ENCODE peak calls at places on chromosomes 1 and 21, in six cellular contexts. One of them, this sample, is unnamed.

GRCh38 chr21:33828083-33828482 is 87.5 kb downstream of the ATP5PO start:
- DNase-seq in neuronal stem cell: no peak
- DNase-seq in AG04450: no peak
- DNase-seq in brain microvascular endothelial cell: no peak
- DNase-seq in tibial artery: no peak
- DNase-seq in adrenal gland: no peak
- DNase-seq in this sample: no peak

GRCh38 chr21:35399002-35399401 is 349.9 kb upstream of the RUNX1 start:
- DNase-seq in neuronal stem cell: no peak
- DNase-seq in AG04450: no peak
- DNase-seq in brain microvascular endothelial cell: no peak
- DNase-seq in tibial artery: no peak
- DNase-seq in adrenal gland: no peak
- DNase-seq in this sample: no peak

GRCh38 chr1:16250547-16251251 is 13.7 kb upstream of the CPLANE2 start:
- DNase-seq in neuronal stem cell: no peak
- DNase-seq in AG04450: no peak
- DNase-seq in brain microvascular endothelial cell: no peak
- DNase-seq in tibial artery: peak; percentile 74
- DNase-seq in adrenal gland: no peak
- DNase-seq in this sample: no peak

GRCh38 chr1:92483442-92484170 is 3.1 kb downstream of the GFI1 start:
- DNase-seq in neuronal stem cell: peak; percentile 44
- DNase-seq in AG04450: no peak
- DNase-seq in brain microvascular endothelial cell: no peak
- DNase-seq in tibial artery: no peak
- DNase-seq in adrenal gland: no peak
- DNase-seq in this sample: no peak

GRCh38 chr21:34702341-34702807 is 33.6 kb downstream of the CLIC6 start:
- DNase-seq in neuronal stem cell: no peak
- DNase-seq in AG04450: peak; percentile 90
- DNase-seq in brain microvascular endothelial cell: peak; percentile 43
- DNase-seq in tibial artery: peak; percentile 83
- DNase-seq in adrenal gland: no peak
- DNase-seq in this sample: no peak

GRCh38 chr1:70685300-70686286 is 274.5 kb downstream of the CTH start:
- DNase-seq in neuronal stem cell: peak; percentile 49
- DNase-seq in AG04450: peak; percentile 4
- DNase-seq in brain microvascular endothelial cell: peak; percentile 39
- DNase-seq in tibial artery: peak; percentile 82
- DNase-seq in adrenal gland: peak; percentile 60
- DNase-seq in this sample: no peak

GRCh38 chr1:228379165-228379460 is 27.5 kb downstream of the TRIM11 start:
- DNase-seq in neuronal stem cell: peak; percentile 8
- DNase-seq in AG04450: no peak
- DNase-seq in brain microvascular endothelial cell: peak; percentile 7
- DNase-seq in tibial artery: peak; percentile 67
- DNase-seq in adrenal gland: no peak
- DNase-seq in this sample: no peak

GRCh38 chr1:202172015-202172355 is 11.6 kb upstream of the PTPN7 start:
- DNase-seq in neuronal stem cell: no peak
- DNase-seq in AG04450: no peak
- DNase-seq in brain microvascular endothelial cell: no peak
- DNase-seq in tibial artery: no peak
- DNase-seq in adrenal gland: no peak
- DNase-seq in this sample: no peak

GRCh38 chr1:208187499-208188041 is 56.6 kb downstream of the PLXNA2 start:
- DNase-seq in neuronal stem cell: no peak
- DNase-seq in AG04450: no peak
- DNase-seq in brain microvascular endothelial cell: no peak
- DNase-seq in tibial artery: no peak
- DNase-seq in adrenal gland: no peak
- DNase-seq in this sample: no peak

GRCh38 chr1:247156787-247157232 is 15.0 kb downstream of the ZNF124 start:
- DNase-seq in neuronal stem cell: no peak
- DNase-seq in AG04450: no peak
- DNase-seq in brain microvascular endothelial cell: no peak
- DNase-seq in tibial artery: no peak
- DNase-seq in adrenal gland: no peak
- DNase-seq in this sample: no peak

GRCh38 chr1:1318131-1318652 is 6.3 kb downstream of the INTS11 start:
- DNase-seq in neuronal stem cell: no peak
- DNase-seq in AG04450: peak; percentile 83
- DNase-seq in brain microvascular endothelial cell: peak; percentile 95
- DNase-seq in tibial artery: peak; percentile 94
- DNase-seq in adrenal gland: peak; percentile 80
- DNase-seq in this sample: no peak

GRCh38 chr1:60503216-60503615 is 429.6 kb upstream of the C1orf87 start:
- DNase-seq in neuronal stem cell: no peak
- DNase-seq in AG04450: no peak
- DNase-seq in brain microvascular endothelial cell: no peak
- DNase-seq in tibial artery: no peak
- DNase-seq in adrenal gland: no peak
- DNase-seq in this sample: no peak

GRCh38 chr1:199743227-199743626 is 284.3 kb upstream of the NR5A2 start:
- DNase-seq in neuronal stem cell: no peak
- DNase-seq in AG04450: no peak
- DNase-seq in brain microvascular endothelial cell: no peak
- DNase-seq in tibial artery: no peak
- DNase-seq in adrenal gland: no peak
- DNase-seq in this sample: no peak

GRCh38 chr21:36320421-36321324 is 676 bp downstream of the MORC3 start:
- DNase-seq in neuronal stem cell: peak; percentile 61
- DNase-seq in AG04450: peak; percentile 21
- DNase-seq in brain microvascular endothelial cell: peak; percentile 59
- DNase-seq in tibial artery: peak; percentile 86
- DNase-seq in adrenal gland: peak; percentile 78
- DNase-seq in this sample: peak; percentile 48

GRCh38 chr1:166390406-166390805 is 223.6 kb upstream of the FAM78B start:
- DNase-seq in neuronal stem cell: no peak
- DNase-seq in AG04450: no peak
- DNase-seq in brain microvascular endothelial cell: no peak
- DNase-seq in tibial artery: no peak
- DNase-seq in adrenal gland: no peak
- DNase-seq in this sample: no peak

GRCh38 chr1:116207126-116207735 is 96.0 kb downstream of the MAB21L3 start:
- DNase-seq in neuronal stem cell: no peak
- DNase-seq in AG04450: no peak
- DNase-seq in brain microvascular endothelial cell: no peak
- DNase-seq in tibial artery: no peak
- DNase-seq in adrenal gland: no peak
- DNase-seq in this sample: no peak

GRCh38 chr1:182568647-182569284 is 20.3 kb downstream of the RNASEL start:
- DNase-seq in neuronal stem cell: no peak
- DNase-seq in AG04450: no peak
- DNase-seq in brain microvascular endothelial cell: no peak
- DNase-seq in tibial artery: no peak
- DNase-seq in adrenal gland: no peak
- DNase-seq in this sample: no peak

GRCh38 chr1:90074555-90075315 is 79.8 kb downstream of the ZNF326 start:
- DNase-seq in neuronal stem cell: no peak
- DNase-seq in AG04450: no peak
- DNase-seq in brain microvascular endothelial cell: no peak
- DNase-seq in tibial artery: no peak
- DNase-seq in adrenal gland: no peak
- DNase-seq in this sample: no peak

GRCh38 chr1:32742956-32743355 is 40.4 kb upstream of the SYNC start:
- DNase-seq in neuronal stem cell: no peak
- DNase-seq in AG04450: no peak
- DNase-seq in brain microvascular endothelial cell: no peak
- DNase-seq in tibial artery: no peak
- DNase-seq in adrenal gland: no peak
- DNase-seq in this sample: no peak

GRCh38 chr1:81799939-81800740 is 594 bp upstream of the ADGRL2 start:
- DNase-seq in neuronal stem cell: peak; percentile 90
- DNase-seq in AG04450: peak; percentile 24
- DNase-seq in brain microvascular endothelial cell: peak; percentile 64
- DNase-seq in tibial artery: peak; percentile 77
- DNase-seq in adrenal gland: peak; percentile 58
- DNase-seq in this sample: no peak

DNA sequence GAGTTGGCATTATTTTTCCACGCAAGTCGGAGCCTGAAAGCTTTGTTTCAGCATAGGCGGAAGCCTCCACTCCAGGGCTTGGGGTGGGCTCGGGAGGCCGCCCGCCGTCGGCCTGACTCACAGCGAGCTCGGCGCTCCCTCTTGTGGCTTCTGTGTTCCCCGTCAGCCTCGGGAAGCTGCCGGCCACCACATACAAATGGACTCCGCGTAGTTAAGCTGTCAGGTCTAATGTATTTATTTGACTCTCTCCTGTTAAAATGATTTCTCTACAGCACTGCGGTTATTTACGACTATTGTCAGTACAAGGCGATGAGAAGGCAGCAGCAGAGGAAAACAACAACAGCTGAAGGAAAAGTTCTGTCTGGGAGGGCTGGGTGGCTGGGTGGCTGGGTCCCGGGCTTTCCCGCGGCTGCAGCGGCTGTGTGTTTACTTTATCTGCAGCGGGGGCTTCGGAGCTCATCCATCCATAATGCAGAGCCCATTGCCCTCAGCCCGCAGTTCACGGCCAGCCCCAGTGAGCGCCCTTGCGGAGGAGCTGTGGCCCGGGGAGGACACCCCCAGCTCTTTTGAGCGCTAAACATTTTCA is 375.7 kb upstream of the CAMK1G start:
- DNase-seq in neuronal stem cell: peak; percentile 69
- DNase-seq in AG04450: peak; percentile 15
- DNase-seq in brain microvascular endothelial cell: peak; percentile 66
- DNase-seq in tibial artery: no peak
- DNase-seq in adrenal gland: peak; percentile 58
- DNase-seq in this sample: no peak
- H3K4me3 ChIP-seq in neuronal stem cell: no peak overlapping the region
- H3K4me3 ChIP-seq in AG04450: peak overlapping the region; percentile 28
- H3K4me3 ChIP-seq in brain microvascular endothelial cell: peak overlapping the region; percentile 44
- H3K4me3 ChIP-seq in tibial artery: peak overlapping the region; percentile 43
- H3K4me3 ChIP-seq in adrenal gland: peak overlapping the region; percentile 11
- H3K4me3 ChIP-seq in this sample: peak overlapping the region; percentile 58

GRCh38 chr1:9422321-9422720 is 116.9 kb upstream of the SLC25A33 start:
- DNase-seq in neuronal stem cell: no peak
- DNase-seq in AG04450: no peak
- DNase-seq in brain microvascular endothelial cell: no peak
- DNase-seq in tibial artery: no peak
- DNase-seq in adrenal gland: no peak
- DNase-seq in this sample: no peak
- H3K4me3 ChIP-seq in neuronal stem cell: no peak overlapping the region
- H3K4me3 ChIP-seq in AG04450: no peak overlapping the region
- H3K4me3 ChIP-seq in brain microvascular endothelial cell: no peak overlapping the region
- H3K4me3 ChIP-seq in tibial artery: no peak overlapping the region
- H3K4me3 ChIP-seq in adrenal gland: no peak overlapping the region
- H3K4me3 ChIP-seq in this sample: no peak overlapping the region

GRCh38 chr21:37660709-37661108 is 255.5 kb downstream of the KCNJ6 start:
- DNase-seq in neuronal stem cell: no peak
- DNase-seq in AG04450: no peak
- DNase-seq in brain microvascular endothelial cell: no peak
- DNase-seq in tibial artery: no peak
- DNase-seq in adrenal gland: no peak
- DNase-seq in this sample: no peak

GRCh38 chr21:37659874-37660273 is 256.4 kb downstream of the KCNJ6 start:
- DNase-seq in neuronal stem cell: no peak
- DNase-seq in AG04450: no peak
- DNase-seq in brain microvascular endothelial cell: no peak
- DNase-seq in tibial artery: no peak
- DNase-seq in adrenal gland: no peak
- DNase-seq in this sample: no peak

GRCh38 chr21:37656899-37657298 is 259.4 kb downstream of the KCNJ6 start:
- DNase-seq in neuronal stem cell: no peak
- DNase-seq in AG04450: no peak
- DNase-seq in brain microvascular endothelial cell: no peak
- DNase-seq in tibial artery: no peak
- DNase-seq in adrenal gland: no peak
- DNase-seq in this sample: no peak

GRCh38 chr21:37658994-37659458 is 257.2 kb downstream of the KCNJ6 start:
- DNase-seq in neuronal stem cell: no peak
- DNase-seq in AG04450: peak; percentile 21
- DNase-seq in brain microvascular endothelial cell: peak; percentile 69
- DNase-seq in tibial artery: no peak
- DNase-seq in adrenal gland: no peak
- DNase-seq in this sample: no peak

GRCh38 chr21:37658121-37658993 is 257.9 kb downstream of the KCNJ6 start:
- DNase-seq in neuronal stem cell: no peak
- DNase-seq in AG04450: no peak
- DNase-seq in brain microvascular endothelial cell: no peak
- DNase-seq in tibial artery: no peak
- DNase-seq in adrenal gland: no peak
- DNase-seq in this sample: no peak
- H3K4me3 ChIP-seq in neuronal stem cell: no peak overlapping the region
- H3K4me3 ChIP-seq in AG04450: no peak overlapping the region
- H3K4me3 ChIP-seq in brain microvascular endothelial cell: no peak overlapping the region
- H3K4me3 ChIP-seq in tibial artery: no peak overlapping the region
- H3K4me3 ChIP-seq in adrenal gland: no peak overlapping the region
- H3K4me3 ChIP-seq in this sample: peak overlapping the region; percentile 30

DNA sequence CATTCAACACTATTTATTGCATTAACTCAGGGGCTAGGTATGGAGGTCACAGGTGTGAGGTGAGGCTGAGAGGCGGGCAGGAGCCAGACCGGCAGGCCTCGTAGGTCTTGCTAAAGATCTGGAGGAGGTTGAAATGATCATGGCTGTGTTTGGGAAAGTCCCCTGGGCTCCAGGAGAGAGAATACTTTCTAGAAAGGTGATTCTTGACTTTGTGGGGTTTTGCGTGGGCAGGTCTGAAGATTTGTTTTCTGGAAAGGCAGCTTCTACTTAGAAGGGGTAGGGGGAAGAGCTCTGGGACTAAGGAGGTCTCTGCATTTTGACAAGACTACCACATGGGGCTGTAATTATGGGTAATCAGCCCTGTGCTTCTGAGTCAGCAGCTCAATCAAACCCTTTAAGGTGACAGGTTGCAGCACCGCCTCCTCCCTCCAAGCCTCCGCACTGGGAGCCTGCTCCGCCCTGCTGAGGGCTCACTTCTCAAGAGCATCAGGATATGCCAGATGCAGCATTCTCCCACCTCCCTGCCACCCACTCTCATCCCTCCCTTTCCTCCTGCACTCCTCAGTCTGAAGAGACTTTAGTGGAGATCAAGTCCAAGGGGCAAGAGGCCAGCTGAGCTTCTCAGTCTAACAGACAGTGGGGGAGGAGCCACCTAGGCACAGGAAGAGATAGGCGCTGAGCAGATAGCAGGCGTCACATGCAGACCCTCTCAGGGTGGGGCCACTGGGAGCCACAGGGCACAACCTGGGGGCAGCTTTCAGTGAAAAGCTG is 30.5 kb downstream of the SLC30A1 start:
- DNase-seq in neuronal stem cell: no peak
- DNase-seq in AG04450: no peak
- DNase-seq in brain microvascular endothelial cell: no peak
- DNase-seq in tibial artery: no peak
- DNase-seq in adrenal gland: no peak
- DNase-seq in this sample: no peak
- H3K4me3 ChIP-seq in neuronal stem cell: no peak overlapping the region
- H3K4me3 ChIP-seq in AG04450: no peak overlapping the region
- H3K4me3 ChIP-seq in brain microvascular endothelial cell: no peak overlapping the region
- H3K4me3 ChIP-seq in tibial artery: no peak overlapping the region
- H3K4me3 ChIP-seq in adrenal gland: no peak overlapping the region
- H3K4me3 ChIP-seq in this sample: no peak overlapping the region

GRCh38 chr1:160935527-160936258 is 18.9 kb downstream of the ITLN2 start:
- DNase-seq in neuronal stem cell: no peak
- DNase-seq in AG04450: no peak
- DNase-seq in brain microvascular endothelial cell: no peak
- DNase-seq in tibial artery: no peak
- DNase-seq in adrenal gland: no peak
- DNase-seq in this sample: no peak
- H3K4me3 ChIP-seq in neuronal stem cell: no peak overlapping the region
- H3K4me3 ChIP-seq in AG04450: no peak overlapping the region
- H3K4me3 ChIP-seq in brain microvascular endothelial cell: no peak overlapping the region
- H3K4me3 ChIP-seq in tibial artery: no peak overlapping the region
- H3K4me3 ChIP-seq in adrenal gland: no peak overlapping the region
- H3K4me3 ChIP-seq in this sample: no peak overlapping the region

This sample was measured in esophagus squamous epithelium.